ENCODE peak calls at places on chromosomes 3 and 15, in five cellular contexts. F is endothelial cell of umbilical vein, L is K562, D is HCT116, I is GM12878. J is an unnamed sample.

GRCh38 chr3:23956701-23957100 is 11.6 kb downstream of the NR1D2 start:
- DNase-seq in F (no peak), L (no peak), D (no peak), I (no peak), J (no peak)

GRCh38 chr15:92069308-92070244 is 216.1 kb downstream of the SLCO3A1 start:
- DNase-seq in F (peak; percentile 46), L (peak; percentile 3), D (peak; percentile 39), I (peak; percentile 44), J (no peak)

GRCh38 chr15:98647026-98647773 is 1.1 kb upstream of the IGF1R start:
- DNase-seq in F (peak; percentile 79), L (peak; percentile 67), D (peak; percentile 22), I (no peak), J (no peak)

GRCh38 chr3:46693038-46693896 is at the start of gene ALS2CL:
- DNase-seq in F (peak; percentile 51), L (peak; percentile 48), D (no peak), I (no peak), J (no peak)

GRCh38 chr3:64291956-64292355 is 66.7 kb upstream of the PRICKLE2 start:
- DNase-seq in F (no peak), L (no peak), D (no peak), I (no peak), J (no peak)

GRCh38 chr15:59741274-59741906 is 52.3 kb upstream of the BNIP2 start:
- DNase-seq in F (no peak), L (peak; percentile 9), D (peak; percentile 15), I (no peak), J (no peak)

GRCh38 chr3:23219117-23219516 is 16.0 kb downstream of the UBE2E2 start:
- DNase-seq in F (no peak), L (no peak), D (no peak), I (no peak), J (no peak)

GRCh38 chr15:94744080-94744793 is 512.9 kb downstream of the MCTP2 start:
- DNase-seq in F (no peak), L (no peak), D (no peak), I (no peak), J (no peak)

GRCh38 chr3:58009026-58009748 is 965 bp downstream of the FLNB start:
- DNase-seq in F (no peak), L (peak; percentile 36), D (no peak), I (no peak), J (no peak)

GRCh38 chr3:3594986-3595385 is 204.2 kb upstream of the LRRN1 start:
- DNase-seq in F (no peak), L (no peak), D (no peak), I (no peak), J (no peak)

GRCh38 chr15:78061963-78062427 is 15.5 kb downstream of the TBC1D2B start:
- DNase-seq in F (peak; percentile 34), L (peak; percentile 44), D (no peak), I (no peak), J (no peak)

GRCh38 chr15:41115088-41115651 is 910 bp downstream of the INO80 start:
- DNase-seq in F (peak; percentile 52), L (no peak), D (peak; percentile 37), I (peak; percentile 25), J (peak; percentile 14)

GRCh38 chr3:22940285-22940684 is 262.8 kb upstream of the UBE2E2 start:
- DNase-seq in F (no peak), L (no peak), D (no peak), I (no peak), J (no peak)

GRCh38 chr15:52496776-52497470 is 31.8 kb downstream of the MYO5A start:
- DNase-seq in F (peak; percentile 62), L (no peak), D (peak; percentile 49), I (no peak), J (no peak)

GRCh38 chr15:92579486-92579885 is 76.1 kb downstream of the FAM174B start:
- DNase-seq in F (no peak), L (no peak), D (no peak), I (no peak), J (no peak)

GRCh38 chr3:160695906-160696305 is 18.9 kb downstream of the ARL14 start:
- DNase-seq in F (no peak), L (no peak), D (no peak), I (no peak), J (peak; percentile 65)

GRCh38 chr3:132803889-132804288 is 81.7 kb upstream of the NPHP3 start:
- DNase-seq in F (no peak), L (peak; percentile 19), D (no peak), I (no peak), J (no peak)

GRCh38 chr3:14235896-14236295 is 57.3 kb downstream of the LSM3 start:
- DNase-seq in F (no peak), L (no peak), D (no peak), I (no peak), J (no peak)

GRCh38 chr15:90729266-90729665 is 12.1 kb downstream of the BLM start:
- DNase-seq in F (no peak), L (no peak), D (no peak), I (no peak), J (no peak)

GRCh38 chr3:101896103-101896757 is 46.9 kb downstream of the NFKBIZ start:
- DNase-seq in F (no peak), L (no peak), D (no peak), I (no peak), J (no peak)

GRCh38 chr3:101898752-101899169 is 49.4 kb downstream of the NFKBIZ start:
- DNase-seq in F (no peak), L (no peak), D (no peak), I (peak; percentile 81), J (no peak)

GRCh38 chr3:101897013-101897412 is 47.7 kb downstream of the NFKBIZ start:
- DNase-seq in F (no peak), L (no peak), D (no peak), I (no peak), J (no peak)

GRCh38 chr3:101900316-101900715 is 51.0 kb downstream of the NFKBIZ start:
- DNase-seq in F (no peak), L (no peak), D (no peak), I (no peak), J (no peak)

DNA sequence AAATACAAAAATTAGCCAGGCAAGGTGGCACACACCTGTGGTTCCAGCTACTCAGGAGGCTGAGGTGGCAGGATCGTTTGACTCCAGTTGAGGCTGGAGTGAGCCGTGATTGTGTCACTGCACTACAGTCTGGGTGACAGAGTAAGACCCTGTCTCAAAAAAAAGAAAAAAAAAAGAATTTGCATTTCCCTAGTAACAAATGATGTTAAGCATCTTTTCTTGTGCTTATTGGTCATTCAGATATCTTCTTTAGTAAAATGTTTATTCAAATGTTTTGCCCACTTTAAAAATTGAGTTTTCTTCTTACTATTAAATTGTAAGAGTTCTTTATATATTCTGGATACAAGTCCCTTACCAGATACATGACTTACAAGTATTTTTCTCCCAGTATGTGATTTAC is 48.7 kb downstream of the NFKBIZ start:
- DNase-seq in F (no peak), L (no peak), D (no peak), I (no peak), J (no peak)
- TF ChIP-seq POLR2AphosphoS5 in F (no peak), L (no peak), D (no peak), I (no peak), J (no peak)

DNA sequence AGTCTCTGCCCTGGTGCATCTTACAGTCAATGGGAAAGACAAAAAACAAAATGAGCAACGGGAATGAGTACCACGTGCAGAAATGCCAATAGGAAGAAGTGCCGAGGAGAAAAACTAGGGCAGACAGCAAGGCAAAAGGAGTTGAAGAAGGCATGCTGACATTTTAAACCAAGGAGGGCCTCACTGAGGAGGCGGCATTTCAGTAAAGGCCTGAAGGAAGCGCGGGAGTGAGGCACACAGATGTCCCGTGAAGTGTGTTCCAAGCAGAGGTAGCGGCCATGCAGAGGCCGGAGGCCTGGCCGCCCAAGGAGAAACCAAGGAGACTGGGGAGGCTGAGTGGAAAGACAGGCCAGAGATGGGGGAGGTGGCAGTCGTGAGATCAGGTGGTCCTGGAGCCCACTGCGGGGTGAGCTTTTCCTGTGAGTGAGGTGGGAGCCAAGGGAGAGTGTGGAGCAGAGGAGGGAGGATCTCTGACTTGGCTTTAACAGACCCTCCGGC is 34.8 kb downstream of the DNAJB8 start:
- DNase-seq in F (no peak), L (no peak), D (no peak), I (no peak), J (no peak)
- TF ChIP-seq EZH2 in F (no peak), L (no peak), D (no peak), I (no peak), J (no peak)

DNA sequence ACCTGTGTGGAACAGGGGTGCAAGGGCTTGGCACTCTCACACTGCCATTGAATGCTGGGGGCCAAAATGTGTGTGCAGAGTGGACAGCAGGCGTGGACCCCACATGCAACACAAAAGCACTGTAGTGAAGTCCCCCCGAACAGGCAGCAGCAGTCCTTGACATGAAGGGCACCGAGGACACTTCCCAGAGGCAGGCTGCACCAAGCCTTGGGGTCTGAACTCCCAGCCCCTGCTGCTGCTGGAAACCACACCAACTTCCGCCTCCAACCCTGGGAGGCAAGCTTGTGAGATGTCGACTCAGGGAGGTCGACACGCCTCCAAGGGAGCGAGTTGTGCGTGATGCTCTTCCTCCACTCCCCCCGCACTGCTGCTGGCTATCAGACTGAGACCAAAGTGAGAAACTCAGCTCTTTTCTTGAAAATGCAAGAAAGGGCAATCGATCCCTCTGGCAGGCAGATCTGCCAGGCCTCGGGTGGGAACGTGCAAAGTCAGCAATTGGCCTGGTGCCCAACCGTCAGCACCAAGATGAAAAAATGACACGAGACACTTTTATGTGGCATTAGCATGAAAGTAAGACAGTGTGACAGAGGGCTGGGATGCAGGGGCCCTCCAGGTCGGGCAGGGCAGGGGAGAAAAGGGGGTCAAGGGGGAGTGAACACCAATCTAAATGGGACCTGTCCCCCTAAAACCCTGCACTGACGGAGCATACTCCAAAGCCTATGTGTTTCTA is 43.6 kb downstream of the WHAMM start:
- DNase-seq in F (no peak), L (no peak), D (no peak), I (no peak), J (no peak)
- TF ChIP-seq POLR2AphosphoS5 in F (no peak), L (no peak), D (no peak), I (no peak), J (no peak)

GRCh38 chr15:42575188-42576039 is at the start of gene STARD9:
- DNase-seq in F (peak; percentile 99), L (peak; percentile 98), D (peak; percentile 94), I (peak; percentile 87), J (peak; percentile 42)
- TF ChIP-seq EZH2 in F (no peak), L (no peak), D (no peak), I (no peak), J (no peak)

GRCh38 chr3:11705049-11705448 is 61.3 kb upstream of the VGLL4 start:
- DNase-seq in F (peak; percentile 82), L (peak; percentile 62), D (no peak), I (no peak), J (no peak)
- TF ChIP-seq POLR2AphosphoS5 in F (peak; percentile 43), L (no peak), D (no peak), I (no peak), J (no peak)

J was measured in SK-N-MC.